ENCODE peak calls at places on chromosomes 13 and 19, in ten cellular contexts. X is H1, S is WTC11, K is A549, F is NB4, L is K562, V is HCT116, B is HepG2, H is SK-N-SH, Y is GM12878. W is an unnamed sample.

GRCh38 chr19:308471-309205 is 17.4 kb upstream of the PLPP2 start:
- DNase-seq in X (no peak), S (no peak), K (no peak), F (no peak), L (no peak), V (no peak), B (no peak), H (peak; percentile 33), Y (no peak), W (no peak)

GRCh38 chr13:30978981-30979956 is 46.8 kb downstream of the TEX26 start:
- DNase-seq in X (peak; percentile 85), S (peak; percentile 92), K (peak; percentile 31), F (peak; percentile 61), L (peak; percentile 24), V (peak; percentile 38), B (peak; percentile 16), H (peak; percentile 29), Y (no peak), W (peak; percentile 5)

GRCh38 chr19:13623686-13624405 is 117.6 kb upstream of the CACNA1A start:
- DNase-seq in X (no peak), S (peak; percentile 14), K (no peak), F (no peak), L (no peak), V (no peak), B (no peak), H (no peak), Y (no peak), W (no peak)

GRCh38 chr19:45789035-45789786 is 3.4 kb downstream of the DMWD start:
- DNase-seq in X (no peak), S (no peak), K (no peak), F (no peak), L (no peak), V (no peak), B (no peak), H (no peak), Y (no peak), W (no peak)

GRCh38 chr19:40225440-40226305 is 816 bp downstream of the CCNP start:
- DNase-seq in X (no peak), S (no peak), K (no peak), F (no peak), L (no peak), V (no peak), B (peak; percentile 25), H (no peak), Y (no peak), W (no peak)

GRCh38 chr13:67086260-67086659 is 143.9 kb downstream of the PCDH9 start:
- DNase-seq in X (no peak), S (no peak), K (peak; percentile 34), F (no peak), L (no peak), V (no peak), B (no peak), H (no peak), Y (no peak), W (no peak)

GRCh38 chr13:67383358-67383757 is 153.2 kb upstream of the PCDH9 start:
- DNase-seq in X (no peak), S (no peak), K (peak; percentile 29), F (no peak), L (no peak), V (no peak), B (peak; percentile 1), H (no peak), Y (no peak), W (no peak)

GRCh38 chr13:45847554-45848224 is 3.9 kb downstream of the SIAH3 start:
- DNase-seq in X (no peak), S (no peak), K (no peak), F (peak; percentile 83), L (no peak), V (no peak), B (no peak), H (no peak), Y (no peak), W (peak; percentile 78)

GRCh38 chr19:35813043-35813890 is 622 bp upstream of the PRODH2 start:
- DNase-seq in X (no peak), S (no peak), K (no peak), F (no peak), L (no peak), V (no peak), B (no peak), H (no peak), Y (no peak), W (no peak)

GRCh38 chr19:35816262-35816661 is 3.6 kb upstream of the PRODH2 start:
- DNase-seq in X (peak; percentile 31), S (no peak), K (no peak), F (no peak), L (no peak), V (no peak), B (no peak), H (no peak), Y (no peak), W (no peak)

GRCh38 chr19:35812220-35813042 is at the start of gene PRODH2:
- DNase-seq in X (no peak), S (no peak), K (no peak), F (no peak), L (no peak), V (no peak), B (peak; percentile 87), H (peak; percentile 27), Y (no peak), W (no peak)

GRCh38 chr19:35807633-35808032 is 5.0 kb downstream of the PRODH2 start:
- DNase-seq in X (no peak), S (no peak), K (no peak), F (no peak), L (no peak), V (no peak), B (no peak), H (no peak), Y (no peak), W (no peak)

DNA sequence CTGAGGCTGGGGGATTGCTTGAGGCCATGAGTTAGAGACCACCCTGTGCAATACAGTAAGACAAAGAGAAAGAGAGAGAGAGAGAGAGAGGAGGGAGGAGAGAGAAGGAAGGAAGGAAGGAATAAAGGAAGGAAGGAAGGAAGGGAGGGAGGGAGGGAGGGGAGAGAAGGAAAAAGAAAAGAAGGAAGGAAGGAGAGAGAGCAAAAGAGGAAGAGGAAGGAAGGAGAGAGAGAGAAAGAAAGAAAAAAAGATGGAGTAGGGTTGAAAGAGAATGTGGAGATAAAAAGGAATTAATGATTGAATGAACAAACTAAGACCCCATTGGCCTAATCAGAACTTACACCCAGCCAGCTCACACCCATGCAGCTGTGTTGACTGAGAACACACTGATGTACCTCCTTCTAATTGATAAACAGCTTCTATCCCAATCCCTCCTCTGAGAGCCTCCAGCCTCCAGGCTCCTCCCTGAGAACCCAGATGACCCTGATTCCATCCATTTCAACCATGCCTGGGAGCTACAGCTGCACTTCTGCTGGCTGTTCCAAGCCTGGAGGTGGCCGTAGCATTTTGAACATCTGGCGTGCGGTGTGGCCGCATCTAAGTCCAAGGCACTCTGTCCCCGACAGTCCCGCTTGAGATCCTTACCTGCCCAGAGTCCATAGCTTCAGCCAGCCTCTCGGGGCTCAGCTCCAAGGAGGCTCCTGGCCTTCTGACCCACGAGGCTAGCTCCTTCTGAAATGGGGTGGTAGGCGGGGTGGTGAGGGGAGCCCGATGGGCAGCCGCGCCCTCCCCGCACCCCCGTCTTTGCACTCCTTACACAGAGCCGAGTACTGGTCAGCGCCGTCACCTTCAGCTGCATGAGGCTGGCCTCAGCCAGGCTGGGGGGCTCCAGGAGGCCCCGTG is 1.1 kb downstream of the PRODH2 start:
- DNase-seq in X (no peak), S (no peak), K (no peak), F (no peak), L (no peak), V (no peak), B (no peak), H (peak; percentile 52), Y (no peak), W (no peak)
- TF ChIP-seq MAX in X (no peak), S (no peak), K (no peak), F (no peak), L (no peak), V (no peak), B (no peak), H (no peak), Y (no peak), W (no peak)

GRCh38 chr13:103656329-103656728 is 590.1 kb upstream of the SLC10A2 start:
- DNase-seq in X (no peak), S (no peak), K (no peak), F (no peak), L (no peak), V (no peak), B (no peak), H (no peak), Y (no peak), W (no peak)
- TF ChIP-seq MAX in X (no peak), S (no peak), K (no peak), F (no peak), L (no peak), V (no peak), B (no peak), H (no peak), Y (no peak), W (no peak)

GRCh38 chr19:17302391-17303166 is 646 bp downstream of the ABHD8 start:
- DNase-seq in X (no peak), S (peak; percentile 40), K (no peak), F (peak; percentile 68), L (no peak), V (no peak), B (no peak), H (no peak), Y (no peak), W (no peak)

GRCh38 chr19:17304386-17305047 is 1.2 kb upstream of the MRPL34 start:
- DNase-seq in X (no peak), S (no peak), K (no peak), F (no peak), L (no peak), V (no peak), B (no peak), H (no peak), Y (no peak), W (no peak)

GRCh38 chr19:17303167-17303939 is at the start of gene ABHD8:
- DNase-seq in X (no peak), S (peak; percentile 99), K (peak; percentile 95), F (peak; percentile 80), L (peak; percentile 95), V (peak; percentile 92), B (peak; percentile 93), H (peak; percentile 95), Y (peak; percentile 72), W (peak; percentile 96)

GRCh38 chr19:17305211-17305516 is 508 bp upstream of the MRPL34 start:
- DNase-seq in X (no peak), S (no peak), K (no peak), F (no peak), L (no peak), V (no peak), B (no peak), H (no peak), Y (no peak), W (no peak)

DNA sequence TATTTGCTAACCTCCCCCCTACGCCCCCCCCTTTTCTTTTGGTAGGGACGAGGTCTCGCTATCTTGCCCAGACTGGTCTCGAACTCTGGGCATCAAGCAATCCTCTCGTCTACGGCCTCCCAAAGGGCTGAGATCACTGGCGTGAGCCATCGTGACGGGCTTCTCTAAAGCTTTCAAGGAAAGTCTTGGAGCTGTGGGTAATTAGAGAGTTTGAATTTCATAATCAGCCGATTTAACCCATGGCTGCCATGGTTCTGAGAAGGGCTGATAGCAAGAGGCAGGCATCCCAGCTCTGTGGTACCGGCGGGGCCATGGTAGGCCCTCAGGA is 679 bp upstream of the ABHD8 start:
- DNase-seq in X (no peak), S (no peak), K (no peak), F (no peak), L (no peak), V (no peak), B (no peak), H (no peak), Y (no peak), W (no peak)
- TF ChIP-seq MAX in X (no peak), S (no peak), K (no peak), F (no peak), L (no peak), V (no peak), B (no peak), H (no peak), Y (no peak), W (no peak)

GRCh38 chr13:57629821-57630235 is 1.7 kb upstream of the PCDH17 start:
- DNase-seq in X (peak; percentile 93), S (peak; percentile 98), K (peak; percentile 29), F (no peak), L (peak; percentile 11), V (no peak), B (no peak), H (peak; percentile 95), Y (no peak), W (peak; percentile 95)

GRCh38 chr13:57629391-57629804 is 2.1 kb upstream of the PCDH17 start:
- DNase-seq in X (no peak), S (no peak), K (no peak), F (no peak), L (no peak), V (no peak), B (no peak), H (peak; percentile 32), Y (no peak), W (no peak)

GRCh38 chr13:57631607-57632275 is at the start of gene PCDH17:
- DNase-seq in X (no peak), S (peak; percentile 54), K (no peak), F (no peak), L (no peak), V (no peak), B (no peak), H (peak; percentile 62), Y (no peak), W (peak; percentile 65)

GRCh38 chr13:57632276-57633140 is 964 bp downstream of the PCDH17 start:
- DNase-seq in X (no peak), S (peak; percentile 51), K (no peak), F (no peak), L (no peak), V (no peak), B (no peak), H (peak; percentile 54), Y (no peak), W (peak; percentile 39)

DNA sequence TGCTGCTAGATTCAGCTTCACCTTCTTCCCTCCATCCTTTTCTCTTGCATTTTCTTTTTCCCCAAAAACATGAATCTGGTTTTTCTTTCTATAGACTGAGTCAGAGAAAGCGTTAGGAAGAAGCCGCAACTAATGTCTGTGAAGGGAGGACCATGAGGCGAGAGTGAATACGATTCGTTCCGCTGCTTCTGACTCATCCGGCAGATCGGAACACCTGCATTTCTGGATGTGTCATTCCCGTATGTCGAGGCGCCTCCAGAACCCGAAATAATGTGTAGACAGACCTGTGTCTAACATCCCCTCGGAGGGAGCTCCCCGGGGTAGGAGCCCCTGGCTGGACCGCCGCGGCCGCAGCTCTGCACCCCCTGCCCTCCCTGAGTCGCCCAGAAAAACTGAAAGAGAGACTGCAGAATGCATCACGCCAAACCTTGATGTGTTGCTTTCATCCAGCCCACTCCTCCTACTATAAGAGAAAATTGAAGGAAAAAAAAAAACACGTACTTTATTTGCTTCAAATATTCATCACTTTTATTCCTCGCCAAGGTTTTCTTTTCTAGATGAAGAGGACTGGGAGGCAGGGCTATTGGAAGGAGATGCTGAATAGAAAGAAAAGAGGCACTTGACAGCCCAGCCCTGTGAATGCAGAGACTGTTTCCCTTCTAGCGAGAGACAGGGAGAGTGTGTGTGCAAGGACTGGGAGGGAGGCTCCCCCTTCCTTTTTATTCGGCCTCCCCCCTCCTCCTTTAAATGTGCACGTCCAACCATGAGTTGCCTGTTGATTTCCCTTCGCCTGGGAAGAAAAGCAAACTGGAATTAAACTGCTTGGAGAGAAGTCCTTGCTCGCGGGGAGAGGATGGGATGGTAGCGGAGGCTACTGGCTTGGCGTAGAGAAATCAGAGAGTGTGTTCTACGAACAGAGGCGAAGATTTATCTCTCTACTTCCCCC is 610 bp upstream of the PCDH17 start:
- DNase-seq in X (no peak), S (no peak), K (no peak), F (no peak), L (no peak), V (no peak), B (no peak), H (peak; percentile 51), Y (no peak), W (peak; percentile 50)
- TF ChIP-seq MAX in X (no peak), S (no peak), K (no peak), F (no peak), L (no peak), V (no peak), B (no peak), H (no peak), Y (no peak), W (no peak)